ENCODE peak calls at places on chromosomes 13 and 19, in five cellular contexts. A is body of pancreas, J is IMR-90, C is lower leg skin, F is esophagus squamous epithelium. Y is an unnamed sample.

GRCh38 chr19:4914736-4915501 is 5.6 kb downstream of the UHRF1 start:
- DNase-seq in A (peak; percentile 46), J (peak; percentile 69), C (peak; percentile 90), F (peak; percentile 19), Y (peak; percentile 67)

GRCh38 chr13:42384265-42384664 is 112.3 kb downstream of the AKAP11 start:
- DNase-seq in A (no peak), J (no peak), C (no peak), F (no peak), Y (no peak)

GRCh38 chr19:6769006-6769637 is 1.9 kb upstream of the SH2D3A start:
- DNase-seq in A (no peak), J (peak; percentile 19), C (no peak), F (no peak), Y (peak; percentile 62)

GRCh38 chr19:38280030-38280921 is 15.9 kb downstream of the SPINT2 start:
- DNase-seq in A (no peak), J (no peak), C (no peak), F (no peak), Y (no peak)

GRCh38 chr19:31715249-31715944 is 366.2 kb upstream of the TSHZ3 start:
- DNase-seq in A (no peak), J (no peak), C (no peak), F (no peak), Y (no peak)

GRCh38 chr19:23283925-23284324 is 33.7 kb upstream of the ZNF724 start:
- DNase-seq in A (peak; percentile 49), J (peak; percentile 30), C (peak; percentile 87), F (no peak), Y (peak; percentile 53)

GRCh38 chr19:2691951-2692350 is 10.5 kb downstream of the GNG7 start:
- DNase-seq in A (no peak), J (no peak), C (no peak), F (no peak), Y (no peak)

GRCh38 chr19:35852029-35852780 is at the start of gene NPHS1:
- DNase-seq in A (peak; percentile 25), J (no peak), C (no peak), F (no peak), Y (no peak)

GRCh38 chr19:13396256-13397080 is 109.8 kb downstream of the CACNA1A start:
- DNase-seq in A (peak; percentile 54), J (peak; percentile 70), C (no peak), F (no peak), Y (peak; percentile 32)

GRCh38 chr13:110346661-110347067 is 39.6 kb downstream of the COL4A2 start:
- DNase-seq in A (no peak), J (no peak), C (peak; percentile 83), F (no peak), Y (no peak)

GRCh38 chr19:48661746-48662145 is 11.1 kb downstream of the NTN5 start:
- DNase-seq in A (no peak), J (no peak), C (no peak), F (no peak), Y (no peak)
- TF ChIP-seq POLR2A in A (no peak), J (no peak), C (no peak), F (no peak), Y (no peak)

GRCh38 chr13:80707000-80707983 is 366.4 kb upstream of the SPRY2 start:
- DNase-seq in A (no peak), J (no peak), C (no peak), F (no peak), Y (no peak)
- TF ChIP-seq POLR2A in A (no peak), J (no peak), C (no peak), F (no peak), Y (no peak)

GRCh38 chr19:29717051-29717450 is 2.0 kb upstream of the C19orf12 start:
- DNase-seq in A (no peak), J (no peak), C (no peak), F (no peak), Y (no peak)
- TF ChIP-seq POLR2A in A (no peak), J (no peak), C (no peak), F (no peak), Y (no peak)

DNA sequence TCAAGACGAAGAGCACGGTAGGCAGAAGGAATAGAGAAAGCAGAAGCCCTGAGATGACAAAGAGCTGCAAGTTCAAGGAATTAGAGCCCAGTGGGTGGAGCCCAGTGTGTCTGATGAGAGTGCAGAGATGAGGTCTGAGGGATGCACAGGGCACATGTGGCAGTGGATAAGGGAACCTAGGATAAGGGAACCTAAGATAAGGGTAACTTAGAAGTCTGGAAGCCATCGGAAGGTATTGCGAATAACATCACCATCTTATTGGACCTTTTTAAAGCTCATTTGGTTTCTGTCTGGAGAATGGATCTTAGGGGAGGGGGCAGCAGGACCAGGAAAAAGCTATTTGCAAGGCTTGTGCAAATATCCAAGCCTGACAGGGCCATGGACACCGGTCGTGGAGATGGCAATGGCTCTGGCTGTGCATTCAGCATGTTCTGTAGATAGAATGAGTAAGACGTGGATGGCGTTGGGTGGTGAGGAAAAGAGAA is 1.3 kb downstream of the FPR3 start:
- DNase-seq in A (peak; percentile 64), J (no peak), C (no peak), F (no peak), Y (peak; percentile 72)
- TF ChIP-seq POLR2A in A (peak; percentile 58), J (no peak), C (no peak), F (no peak), Y (peak; percentile 73)

DNA sequence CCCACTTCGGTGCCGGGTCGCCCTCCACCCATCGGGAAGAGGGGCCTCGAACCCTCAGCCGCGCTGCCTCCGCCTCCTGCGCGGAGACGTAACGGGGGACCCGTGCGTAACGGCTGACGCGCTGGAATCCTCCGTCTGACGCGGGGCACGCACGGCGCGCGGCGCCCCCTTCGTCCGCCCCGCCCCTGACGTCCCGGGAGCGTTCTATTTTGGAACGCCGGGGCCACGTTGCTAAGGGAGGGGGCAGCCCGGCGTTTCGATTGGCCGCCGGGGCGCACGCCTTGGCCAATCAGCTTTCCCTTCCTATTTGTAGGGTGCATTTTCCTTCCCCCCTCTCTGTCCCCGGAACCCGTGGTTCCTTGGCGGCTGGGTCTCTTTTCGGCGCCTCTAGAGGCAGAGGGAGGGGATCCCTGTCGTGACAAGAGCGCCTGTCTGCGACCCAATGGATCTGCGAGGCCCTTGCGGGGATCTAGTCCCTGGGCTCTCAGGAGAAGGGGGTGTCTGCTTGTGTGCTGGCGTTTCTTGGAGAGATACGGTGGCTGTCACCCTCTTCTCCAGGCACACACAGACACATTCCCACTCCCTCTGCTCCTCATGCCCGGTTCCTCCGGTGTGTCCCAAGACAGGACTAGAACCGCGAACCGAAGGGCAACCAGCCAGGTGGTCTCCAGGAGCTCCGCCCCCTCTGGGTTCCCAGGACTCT is 1.5 kb downstream of the FOSB start:
- DNase-seq in A (peak; percentile 96), J (peak; percentile 92), C (peak; percentile 99), F (peak; percentile 62), Y (peak; percentile 96)
- TF ChIP-seq POLR2A in A (peak; percentile 93), J (no peak), C (no peak), F (no peak), Y (peak; percentile 94)

DNA sequence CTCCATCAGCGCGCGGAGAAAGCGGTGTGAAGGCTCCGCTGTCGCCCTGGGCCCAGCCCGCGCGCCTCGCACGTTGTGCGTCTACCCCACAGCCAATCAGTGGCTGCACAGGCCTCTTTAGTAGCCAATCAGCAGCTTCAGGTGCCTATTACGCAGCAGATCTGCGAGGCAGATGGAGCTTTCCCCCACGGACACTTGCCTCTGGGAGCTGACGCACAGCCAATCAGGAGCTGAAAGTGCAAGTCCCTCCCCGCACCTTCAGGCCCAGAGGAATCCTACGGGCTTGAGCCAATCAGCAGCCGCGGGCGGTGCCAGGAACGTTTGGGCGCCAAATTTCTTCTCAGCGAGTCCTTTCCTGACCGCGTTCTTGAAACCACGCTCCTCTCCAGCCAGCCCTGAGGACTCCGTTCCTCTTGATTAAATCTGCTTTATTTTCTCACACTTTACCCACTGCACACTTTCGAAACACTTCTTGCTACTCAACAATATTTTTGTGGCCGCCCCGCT is 39.9 kb downstream of the SIGLEC7 start:
- DNase-seq in A (no peak), J (no peak), C (peak; percentile 72), F (no peak), Y (peak; percentile 29)
- TF ChIP-seq POLR2A in A (no peak), J (no peak), C (no peak), F (no peak), Y (no peak)

Y was measured in erythroblast.